ENCODE peak calls at places on chromosomes 3 and 15, in four cellular contexts. One of them, this sample, is unnamed.

GRCh38 chr15:70127288-70127746 is 29.6 kb upstream of the TLE3 start:
- DNase-seq in HepG2: peak
- DNase-seq in H1: no peak
- DNase-seq in K562: no peak
- DNase-seq in this sample: no peak

GRCh38 chr3:149554826-149555225 is 80.3 kb downstream of the TM4SF4 start:
- DNase-seq in H1: no peak
- DNase-seq in HepG2: no peak
- DNase-seq in K562: no peak
- DNase-seq in this sample: no peak

GRCh38 chr3:22685598-22685997 is 517.5 kb upstream of the UBE2E2 start:
- DNase-seq in K562: no peak
- DNase-seq in H1: no peak
- DNase-seq in HepG2: peak
- DNase-seq in this sample: peak

GRCh38 chr3:118548434-118548833 is 486.2 kb downstream of the IGSF11 start:
- DNase-seq in H1: no peak
- DNase-seq in K562: no peak
- DNase-seq in HepG2: peak
- DNase-seq in this sample: no peak

GRCh38 chr15:98567951-98568350 is 80.4 kb upstream of the IGF1R start:
- DNase-seq in HepG2: no peak
- DNase-seq in H1: no peak
- DNase-seq in K562: no peak
- DNase-seq in this sample: no peak

GRCh38 chr3:196096382-196096953 is 14.6 kb upstream of the TFRC start:
- DNase-seq in HepG2: no peak
- DNase-seq in K562: no peak
- DNase-seq in H1: no peak
- DNase-seq in this sample: no peak

GRCh38 chr3:54653456-54654195 is 274.2 kb downstream of the LRTM1 start:
- DNase-seq in H1: no peak
- DNase-seq in HepG2: no peak
- DNase-seq in K562: no peak
- DNase-seq in this sample: no peak

GRCh38 chr3:188271226-188271894 is 117.4 kb downstream of the LPP start:
- DNase-seq in HepG2: no peak
- DNase-seq in K562: no peak
- DNase-seq in H1: no peak
- DNase-seq in this sample: no peak

GRCh38 chr3:136093771-136094170 is 102.4 kb downstream of the MSL2 start:
- DNase-seq in H1: no peak
- DNase-seq in HepG2: no peak
- DNase-seq in K562: no peak
- DNase-seq in this sample: no peak

GRCh38 chr3:114632757-114633424 is 339.1 kb downstream of the TIGIT start:
- DNase-seq in HepG2: no peak
- DNase-seq in K562: no peak
- DNase-seq in H1: no peak
- DNase-seq in this sample: no peak

GRCh38 chr15:41921167-41921566 is 27.3 kb upstream of the SPTBN5 start:
- DNase-seq in K562: no peak
- DNase-seq in HepG2: no peak
- DNase-seq in H1: no peak
- DNase-seq in this sample: no peak

GRCh38 chr15:59315914-59316428 is 56.7 kb downstream of the MYO1E start:
- DNase-seq in H1: no peak
- DNase-seq in K562: no peak
- DNase-seq in HepG2: no peak
- DNase-seq in this sample: no peak

GRCh38 chr3:149378420-149379388 is 1.3 kb upstream of the TM4SF1 start:
- DNase-seq in H1: no peak
- DNase-seq in HepG2: no peak
- DNase-seq in K562: no peak
- DNase-seq in this sample: no peak

GRCh38 chr3:188749010-188749617 is 422.7 kb upstream of the TPRG1 start:
- DNase-seq in H1: no peak
- DNase-seq in HepG2: no peak
- DNase-seq in K562: peak
- DNase-seq in this sample: no peak

GRCh38 chr15:80613762-80614365 is 81.2 kb upstream of the ABHD17C start:
- DNase-seq in K562: no peak
- DNase-seq in HepG2: no peak
- DNase-seq in H1: no peak
- DNase-seq in this sample: no peak

GRCh38 chr15:67790610-67791319 is 34.5 kb upstream of the SKOR1 start:
- DNase-seq in K562: no peak
- DNase-seq in H1: no peak
- DNase-seq in HepG2: no peak
- DNase-seq in this sample: no peak

GRCh38 chr15:76235186-76235826 is 76.0 kb downstream of the ETFA start:
- DNase-seq in K562: peak
- DNase-seq in HepG2: peak
- DNase-seq in H1: no peak
- DNase-seq in this sample: peak

GRCh38 chr3:60555704-60556340 is 695.4 kb downstream of the FHIT start:
- DNase-seq in HepG2: no peak
- DNase-seq in H1: peak
- DNase-seq in K562: no peak
- DNase-seq in this sample: no peak

GRCh38 chr3:86958534-86958933 is 32.4 kb downstream of the VGLL3 start:
- DNase-seq in HepG2: no peak
- DNase-seq in H1: peak
- DNase-seq in K562: no peak
- DNase-seq in this sample: no peak

GRCh38 chr3:908839-909238 is 184.0 kb upstream of the CNTN6 start:
- DNase-seq in K562: no peak
- DNase-seq in HepG2: no peak
- DNase-seq in H1: no peak
- DNase-seq in this sample: no peak

GRCh38 chr15:91862891-91863520 is 9.5 kb downstream of the SLCO3A1 start:
- DNase-seq in H1: no peak
- DNase-seq in HepG2: no peak
- DNase-seq in K562: no peak
- DNase-seq in this sample: no peak

DNA sequence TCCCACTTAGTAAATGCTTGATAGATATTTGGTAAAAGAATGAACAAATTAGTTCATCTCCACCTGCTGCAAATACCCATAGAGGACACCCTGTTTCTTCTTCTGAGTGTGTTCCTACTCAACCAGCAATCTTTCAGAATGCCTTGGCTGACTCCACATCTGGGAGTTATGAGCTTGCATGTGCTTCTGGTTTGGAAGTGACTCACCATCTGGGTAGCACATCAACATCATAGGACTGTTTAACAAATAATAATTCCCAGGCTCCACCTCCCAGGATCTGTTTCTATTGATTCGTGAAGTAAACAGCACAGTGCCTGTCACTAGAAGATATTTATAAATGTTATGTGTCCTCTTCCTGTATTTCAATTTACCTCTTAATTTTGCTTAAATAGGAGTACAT is 580.1 kb downstream of the ROBO2 start:
- DNase-seq in HepG2: no peak
- DNase-seq in K562: no peak
- DNase-seq in H1: no peak
- DNase-seq in this sample: no peak
- TF ChIP-seq RNF2 in HepG2: no peak
- TF ChIP-seq RNF2 in K562: no peak
- TF ChIP-seq RNF2 in H1: no peak
- TF ChIP-seq RNF2 in this sample: no peak

GRCh38 chr15:38944551-38944950 is 379.9 kb upstream of the RASGRP1 start:
- DNase-seq in K562: no peak
- DNase-seq in HepG2: no peak
- DNase-seq in H1: no peak
- DNase-seq in this sample: no peak

GRCh38 chr15:38945551-38946298 is 381.1 kb upstream of the RASGRP1 start:
- DNase-seq in K562: no peak
- DNase-seq in HepG2: no peak
- DNase-seq in H1: no peak
- DNase-seq in this sample: no peak

DNA sequence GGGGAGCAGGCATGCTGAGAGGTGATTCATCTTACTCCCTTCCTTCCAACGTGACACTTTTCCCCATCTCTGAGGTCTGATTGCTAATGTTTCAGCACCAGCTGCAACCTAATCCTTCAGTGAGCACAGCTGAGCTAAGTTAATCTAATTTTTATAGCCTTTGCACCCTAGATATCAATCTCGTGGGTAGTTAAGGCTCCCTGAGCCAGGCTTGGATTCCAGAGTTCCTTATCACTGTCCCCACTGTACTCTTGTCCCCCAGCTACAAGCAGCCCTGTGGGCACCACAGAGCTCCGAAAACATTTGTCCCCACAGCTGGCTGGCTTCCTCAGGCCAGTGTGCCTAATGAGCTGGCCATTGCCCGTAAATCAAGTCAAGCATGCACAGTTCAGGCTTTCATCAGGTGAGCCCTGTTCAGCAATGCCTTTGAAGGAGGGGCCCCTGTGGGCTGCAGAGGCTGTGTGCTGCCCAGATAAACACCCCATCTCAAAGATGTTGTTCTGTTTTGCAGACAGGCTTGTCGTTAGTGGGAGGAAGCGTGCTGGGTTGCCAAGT is 376.9 kb upstream of the RASGRP1 start:
- DNase-seq in K562: no peak
- DNase-seq in HepG2: no peak
- DNase-seq in H1: no peak
- DNase-seq in this sample: no peak
- TF ChIP-seq USF2 in K562: no peak
- TF ChIP-seq USF2 in HepG2: no peak
- TF ChIP-seq USF2 in H1: no peak
- TF ChIP-seq USF2 in this sample: no peak

GRCh38 chr15:88699861-88700260 is 61.0 kb downstream of the ISG20 start:
- DNase-seq in H1: no peak
- DNase-seq in HepG2: no peak
- DNase-seq in K562: no peak
- DNase-seq in this sample: no peak

GRCh38 chr15:88695046-88695445 is 56.2 kb downstream of the ISG20 start:
- DNase-seq in HepG2: no peak
- DNase-seq in H1: no peak
- DNase-seq in K562: no peak
- DNase-seq in this sample: no peak

GRCh38 chr15:88700716-88701115 is 61.9 kb downstream of the ISG20 start:
- DNase-seq in HepG2: no peak
- DNase-seq in K562: no peak
- DNase-seq in H1: no peak
- DNase-seq in this sample: no peak

GRCh38 chr15:88695595-88696186 is 56.9 kb downstream of the ISG20 start:
- DNase-seq in HepG2: no peak
- DNase-seq in H1: no peak
- DNase-seq in K562: no peak
- DNase-seq in this sample: no peak

DNA sequence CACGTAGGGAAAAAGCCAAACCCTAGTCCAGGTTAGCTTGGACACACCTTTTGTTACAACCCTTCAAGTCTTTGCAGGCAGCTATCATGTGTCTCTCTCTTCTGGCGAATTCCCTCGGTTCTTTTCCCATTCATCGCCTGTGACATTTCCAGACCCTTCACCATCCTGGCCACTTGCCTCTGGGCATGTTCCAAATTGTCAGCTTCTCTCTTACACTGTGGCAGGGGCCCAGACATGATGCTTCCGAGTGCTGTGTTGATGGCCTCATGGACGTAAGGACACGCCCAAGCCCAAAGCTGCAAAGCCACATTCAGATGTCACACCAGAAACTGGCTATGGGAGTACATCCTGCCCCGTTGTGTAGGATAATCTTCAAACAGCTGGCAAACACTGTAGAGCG is 58.5 kb downstream of the ISG20 start:
- DNase-seq in H1: no peak
- DNase-seq in K562: no peak
- DNase-seq in HepG2: no peak
- DNase-seq in this sample: no peak
- TF ChIP-seq RNF2 in H1: no peak
- TF ChIP-seq RNF2 in K562: no peak
- TF ChIP-seq RNF2 in HepG2: no peak
- TF ChIP-seq RNF2 in this sample: no peak

DNA sequence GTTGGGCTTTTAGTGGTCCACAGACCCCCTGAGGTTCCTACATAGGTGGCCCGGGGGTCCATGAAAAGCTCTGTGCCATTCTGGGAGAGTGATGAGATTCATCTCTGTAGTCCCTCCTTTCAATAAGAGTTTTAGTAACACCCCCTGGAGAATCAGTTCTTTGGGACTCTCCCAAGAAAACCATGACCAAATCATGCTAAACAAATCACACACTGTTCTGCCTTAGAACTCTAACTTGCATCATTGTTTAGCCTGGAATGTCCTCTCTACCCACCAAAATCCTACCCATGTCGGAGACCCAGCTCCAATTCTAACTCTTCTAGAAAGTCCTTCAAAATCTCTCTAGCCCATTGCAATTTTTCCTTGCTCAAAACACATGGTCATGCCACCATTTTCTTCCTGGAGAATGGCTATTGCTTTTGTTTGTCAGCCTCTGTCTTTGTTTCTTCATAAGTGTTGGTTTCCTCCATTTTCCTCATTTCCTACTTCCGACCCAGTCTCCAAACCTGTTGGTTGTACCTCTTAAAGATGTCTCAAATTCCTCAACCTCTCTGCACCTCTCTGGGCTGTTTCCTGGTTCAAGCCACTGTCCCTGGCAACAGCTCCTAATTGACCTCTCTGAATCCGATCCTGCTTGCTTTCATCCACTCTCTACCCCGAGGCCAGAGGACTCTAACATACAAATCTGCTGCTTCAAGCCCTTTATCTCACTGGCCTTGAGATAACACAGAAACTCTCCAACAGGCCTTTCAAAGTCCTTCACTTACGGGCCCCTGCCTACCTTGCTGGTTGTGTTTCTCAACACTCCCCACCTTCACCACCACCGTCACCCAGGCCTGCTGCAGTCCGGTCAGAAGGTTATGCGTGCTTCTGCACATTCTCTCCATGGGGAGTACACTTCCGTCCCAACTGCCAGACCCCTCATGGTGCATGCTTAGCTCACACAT is 23.7 kb downstream of the CYP19A1 start:
- DNase-seq in HepG2: peak
- DNase-seq in K562: no peak
- DNase-seq in H1: no peak
- DNase-seq in this sample: no peak
- TF ChIP-seq USF2 in HepG2: no peak
- TF ChIP-seq USF2 in K562: no peak
- TF ChIP-seq USF2 in H1: no peak
- TF ChIP-seq USF2 in this sample: no peak

DNA sequence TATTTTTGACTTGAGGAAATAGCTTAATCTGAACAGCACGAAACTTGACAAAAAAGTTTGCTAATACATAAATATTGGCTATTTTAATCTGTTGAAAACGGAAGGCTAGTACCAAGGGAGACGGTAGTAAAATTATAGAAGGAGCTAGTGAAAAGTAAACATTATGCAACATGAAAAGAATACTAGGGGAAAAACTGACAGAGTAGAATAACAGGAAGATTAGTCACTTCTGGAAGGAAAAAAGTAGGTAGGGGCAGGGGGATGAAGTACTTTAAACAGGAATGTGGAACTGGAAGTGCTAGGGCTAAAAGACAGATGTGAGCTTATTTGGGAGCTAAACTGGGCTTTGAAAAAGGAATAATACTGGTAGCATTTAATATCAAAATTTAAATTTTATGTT is 60.1 kb downstream of the MBNL1 start:
- DNase-seq in K562: no peak
- DNase-seq in H1: no peak
- DNase-seq in HepG2: peak
- DNase-seq in this sample: peak
- TF ChIP-seq RNF2 in K562: no peak
- TF ChIP-seq RNF2 in H1: no peak
- TF ChIP-seq RNF2 in HepG2: no peak
- TF ChIP-seq RNF2 in this sample: no peak

This sample was measured in A549.